ENCODE peak calls at places on chromosomes 6 and 20, in eight cellular contexts. E, U, T, K, S, X, M and O are unnamed samples.

GRCh38 chr6:96499781-96500180 is 21.8 kb upstream of the UFL1 start:
- DNase-seq in E (no peak), U (no peak), T (peak), K (no peak), S (no peak), X (no peak), M (peak), O (peak)

GRCh38 chr6:20563377-20563776 is 29.1 kb downstream of the CDKAL1 start:
- DNase-seq in E (no peak), U (no peak), T (no peak), K (no peak), S (no peak), X (no peak), M (no peak), O (no peak)

GRCh38 chr6:19864285-19864684 is 27.1 kb downstream of the ID4 start:
- DNase-seq in E (no peak), U (no peak), T (no peak), K (no peak), S (no peak), X (no peak), M (no peak), O (no peak)

GRCh38 chr20:1841554-1842140 is 53.6 kb upstream of the SIRPA start:
- DNase-seq in E (peak), U (no peak), T (no peak), K (no peak), S (no peak), X (no peak), M (no peak), O (no peak)

GRCh38 chr6:39256294-39256693 is 27.0 kb upstream of the KCNK5 start:
- DNase-seq in E (no peak), U (peak), T (peak), K (no peak), S (no peak), X (no peak), M (no peak), O (no peak)

GRCh38 chr6:155880905-155881304 is 425.3 kb upstream of the NOX3 start:
- DNase-seq in E (no peak), U (no peak), T (no peak), K (peak), S (no peak), X (no peak), M (no peak), O (no peak)

GRCh38 chr6:79269877-79270276 is 35.4 kb upstream of the HMGN3 start:
- DNase-seq in E (no peak), U (no peak), T (no peak), K (peak), S (no peak), X (peak), M (no peak), O (no peak)

GRCh38 chr6:113636357-113636824 is 220.8 kb upstream of the MARCKS start:
- DNase-seq in E (no peak), U (no peak), T (no peak), K (peak), S (no peak), X (peak), M (no peak), O (no peak)

GRCh38 chr6:129679250-129679649 is 30.7 kb downstream of the ARHGAP18 start:
- DNase-seq in E (no peak), U (no peak), T (no peak), K (peak), S (no peak), X (no peak), M (no peak), O (no peak)

GRCh38 chr6:156131221-156131903 is 645.8 kb upstream of the ARID1B start:
- DNase-seq in E (no peak), U (no peak), T (no peak), K (no peak), S (no peak), X (no peak), M (peak), O (peak)

GRCh38 chr6:27553123-27553904 is 80.4 kb upstream of the ZNF184 start:
- DNase-seq in E (no peak), U (peak), T (peak), K (peak), S (peak), X (no peak), M (peak), O (peak)
- H3K4me3 ChIP-seq in E (no peak), U (peak), T (peak), K (no peak), S (peak), X (peak), M (peak), O (peak)

GRCh38 chr20:33124261-33124660 is 43.7 kb upstream of the BPIFA2 start:
- DNase-seq in E (no peak), U (no peak), T (no peak), K (no peak), S (no peak), X (no peak), M (no peak), O (no peak)
- TF ChIP-seq CTCF in E (no peak), U (no peak), T (no peak), K (no peak), S (no peak), X (no peak), M (no peak), O (no peak)

GRCh38 chr6:46484081-46484820 is 7.0 kb downstream of the RCAN2 start:
- DNase-seq in E (no peak), U (no peak), T (no peak), K (no peak), S (no peak), X (no peak), M (no peak), O (no peak)

GRCh38 chr6:46490425-46491200 is 636 bp downstream of the RCAN2 start:
- DNase-seq in E (no peak), U (no peak), T (peak), K (no peak), S (peak), X (no peak), M (no peak), O (no peak)

GRCh38 chr6:46491789-46492547 is 719 bp upstream of the RCAN2 start:
- DNase-seq in E (peak), U (no peak), T (peak), K (no peak), S (peak), X (no peak), M (no peak), O (no peak)

GRCh38 chr6:46491201-46491788 is at the start of gene RCAN2:
- DNase-seq in E (peak), U (peak), T (peak), K (peak), S (peak), X (no peak), M (peak), O (peak)

GRCh38 chr6:46486186-46486585 is 5.1 kb downstream of the RCAN2 start:
- DNase-seq in E (no peak), U (no peak), T (no peak), K (peak), S (no peak), X (no peak), M (no peak), O (no peak)
- H3K4me3 ChIP-seq in E (no peak), U (no peak), T (no peak), K (no peak), S (no peak), X (no peak), M (no peak), O (no peak)

GRCh38 chr20:57388953-57389694 is 2.1 kb upstream of the RBM38 start:
- DNase-seq in E (peak), U (no peak), T (peak), K (peak), S (peak), X (no peak), M (peak), O (peak)
- TF ChIP-seq CTCF in E (peak), U (peak), T (peak), K (peak), S (peak), X (peak), M (peak), O (peak)

DNA sequence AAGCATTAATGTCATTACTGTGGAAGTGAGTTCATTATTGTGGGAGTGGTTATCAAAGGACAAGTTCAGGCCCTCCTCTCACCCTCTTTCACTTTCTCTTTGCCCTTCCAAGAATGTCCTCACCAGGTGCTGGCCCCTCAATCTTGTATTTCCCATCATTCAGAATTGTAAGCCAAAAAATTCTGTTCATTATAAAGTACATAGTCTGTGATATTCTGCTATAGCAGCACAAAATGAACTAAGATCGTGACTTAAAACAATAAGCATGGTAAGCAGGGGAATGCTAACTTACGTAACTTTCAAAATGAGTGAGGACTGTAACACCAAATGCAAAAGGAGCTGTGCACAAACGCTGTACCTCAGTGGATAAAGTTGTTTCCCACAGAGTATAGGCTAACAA is 515.7 kb upstream of the BTBD3 start:
- DNase-seq in E (no peak), U (no peak), T (no peak), K (no peak), S (no peak), X (no peak), M (peak), O (peak)
- H3K4me3 ChIP-seq in E (no peak), U (no peak), T (no peak), K (no peak), S (no peak), X (no peak), M (peak), O (peak)

DNA sequence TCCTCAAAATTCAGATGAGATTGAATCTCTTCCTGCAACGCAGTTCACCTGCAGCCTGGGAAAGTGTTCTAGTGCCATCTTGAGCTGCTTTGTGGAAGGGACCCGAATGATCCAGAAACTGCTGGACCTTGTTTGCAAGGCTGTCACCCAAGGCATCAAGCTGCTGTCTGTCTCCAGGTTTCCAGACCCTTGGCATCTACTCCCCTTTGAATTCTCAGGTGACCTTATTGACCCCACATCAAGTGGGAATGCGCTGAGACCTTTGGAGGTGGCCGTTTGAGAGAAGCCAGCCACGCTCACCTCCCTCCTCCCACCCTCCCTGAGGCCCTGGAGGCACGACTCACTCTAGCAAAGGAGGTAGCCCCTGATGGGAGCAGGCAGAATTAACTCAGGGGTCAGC is 112.5 kb downstream of the EDN3 start:
- DNase-seq in E (no peak), U (no peak), T (peak), K (no peak), S (peak), X (no peak), M (no peak), O (no peak)
- TF ChIP-seq CTCF in E (no peak), U (peak), T (peak), K (no peak), S (peak), X (no peak), M (no peak), O (no peak)

GRCh38 chr6:131951576-131952230 is 531 bp upstream of the CCN2 start:
- DNase-seq in E (no peak), U (no peak), T (peak), K (no peak), S (peak), X (no peak), M (no peak), O (no peak)
- H3K4me3 ChIP-seq in E (peak), U (peak), T (peak), K (peak), S (peak), X (peak), M (peak), O (no peak)

GRCh38 chr20:32207626-32208498 is at the start of the genes PLAGL2 and POFUT1:
- DNase-seq in E (peak), U (no peak), T (peak), K (peak), S (peak), X (peak), M (peak), O (peak)
- TF ChIP-seq CTCF in E (peak), U (no peak), T (peak), K (peak), S (peak), X (peak), M (peak), O (peak)

GRCh38 chr6:357791-358341 is 33.7 kb upstream of the IRF4 start:
- DNase-seq in E (peak), U (no peak), T (no peak), K (no peak), S (no peak), X (no peak), M (no peak), O (no peak)
- H3K4me3 ChIP-seq in E (no peak), U (no peak), T (no peak), K (no peak), S (no peak), X (no peak), M (no peak), O (no peak)

DNA sequence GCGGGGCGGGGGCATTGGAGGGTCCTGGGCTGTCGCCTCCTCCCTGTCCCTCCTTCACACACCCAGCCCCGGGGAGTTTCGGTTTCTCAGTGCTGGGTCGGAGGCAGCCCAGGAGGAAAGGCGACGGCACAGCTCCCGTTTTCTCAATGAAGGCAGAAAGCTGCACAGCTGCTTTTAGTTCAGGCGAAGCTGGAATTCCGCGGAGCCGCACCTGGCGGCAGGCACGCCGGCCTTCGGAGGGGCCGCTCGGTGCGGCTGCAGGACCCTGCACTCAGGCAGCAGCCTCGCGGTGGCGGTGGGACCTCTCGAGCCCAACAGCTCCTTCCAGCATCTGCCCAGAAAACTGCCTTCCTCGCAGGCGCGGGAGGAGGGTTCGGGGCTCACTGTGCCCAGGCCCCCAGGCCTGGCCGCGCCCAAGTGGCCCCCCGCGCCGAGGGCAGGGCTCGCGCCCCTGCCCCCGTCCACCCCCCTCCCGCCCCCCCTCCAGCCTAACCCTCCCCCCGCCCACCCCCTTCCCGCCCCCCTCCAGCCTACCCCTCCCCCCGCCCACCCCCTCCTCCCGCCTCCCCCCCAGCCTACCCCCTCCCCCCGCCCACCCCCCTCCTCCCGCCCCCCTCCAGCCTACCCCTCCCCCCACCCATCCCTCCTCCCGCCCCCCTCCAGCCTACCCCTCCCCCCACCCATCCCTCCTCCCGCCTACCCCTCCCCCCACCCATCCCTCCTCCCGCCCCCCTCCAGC is 4.8 kb downstream of the FOXQ1 start:
- DNase-seq in E (no peak), U (no peak), T (peak), K (no peak), S (peak), X (no peak), M (no peak), O (no peak)
- TF ChIP-seq CTCF in E (no peak), U (no peak), T (no peak), K (no peak), S (no peak), X (peak), M (no peak), O (no peak)